ENCODE peak calls at places on chromosomes 4 and X, in five cellular contexts. M is OCI-LY7; E is heart right ventricle; P is GM13977; S is CD4-positive, CD25-positive, alpha-beta regulatory T cell. O is an unnamed sample.

GRCh38 chr4:140691369-140691768 is 64.8 kb downstream of the TBC1D9 start:
- DNase-seq in M (no peak), E (no peak), P (no peak), S (no peak), O (no peak)

GRCh38 chr4:168098257-168098717 is 6.0 kb downstream of the ANXA10 start:
- DNase-seq in M (no peak), E (no peak), P (no peak), S (no peak), O (no peak)

GRCh38 chrX:108347800-108348199 is 90.4 kb downstream of the COL4A6 start:
- DNase-seq in M (no peak), E (no peak), P (no peak), S (no peak), O (no peak)

GRCh38 chr4:2365054-2365912 is 53.2 kb downstream of the ZFYVE28 start:
- DNase-seq in M (no peak), E (no peak), P (no peak), S (peak), O (no peak)

GRCh38 chr4:128249787-128250668 is 37.6 kb downstream of the PGRMC2 start:
- DNase-seq in M (peak), E (no peak), P (no peak), S (no peak), O (no peak)

GRCh38 chr4:71691416-71692073 is 92.3 kb downstream of the GC start:
- DNase-seq in M (no peak), E (no peak), P (no peak), S (no peak), O (no peak)

GRCh38 chrX:134654398-134655012 is 3.8 kb downstream of the PLAC1 start:
- DNase-seq in M (no peak), E (no peak), P (no peak), S (no peak), O (no peak)

GRCh38 chr4:120841580-120841979 is 80.9 kb downstream of the PRDM5 start:
- DNase-seq in M (no peak), E (no peak), P (no peak), S (no peak), O (no peak)

GRCh38 chr4:185201983-185202962 is 1.5 kb downstream of the CFAP97 start:
- DNase-seq in M (peak), E (no peak), P (no peak), S (peak), O (no peak)

GRCh38 chrX:155544886-155545285 is 67.9 kb downstream of the TMLHE start:
- DNase-seq in M (no peak), E (no peak), P (no peak), S (no peak), O (no peak)

GRCh38 chr4:2852481-2852881 is 8.8 kb downstream of the ADD1 start:
- DNase-seq in M (peak), E (peak), P (no peak), S (peak), O (no peak)

GRCh38 chr4:181043486-181043885 is 1199.7 kb upstream of the TENM3 start:
- DNase-seq in M (no peak), E (no peak), P (no peak), S (no peak), O (no peak)

GRCh38 chrX:88135735-88136134 is 611.3 kb upstream of the CPXCR1 start:
- DNase-seq in M (no peak), E (no peak), P (no peak), S (no peak), O (no peak)

GRCh38 chr4:628346-628745 is 3.0 kb downstream of the PDE6B start:
- DNase-seq in M (no peak), E (no peak), P (no peak), S (no peak), O (no peak)

GRCh38 chrX:57900961-57901360 is 9.3 kb downstream of the ZXDA start:
- DNase-seq in M (no peak), E (peak), P (no peak), S (no peak), O (no peak)

GRCh38 chrX:97539970-97540519 is 656.3 kb downstream of the RPA4 start:
- DNase-seq in M (no peak), E (no peak), P (no peak), S (no peak), O (no peak)

GRCh38 chr4:1290165-1290977 is 680 bp downstream of the MAEA start:
- DNase-seq in M (peak), E (no peak), P (peak), S (no peak), O (peak)

GRCh38 chrX:63658920-63659319 is 126.1 kb downstream of the ARHGEF9 start:
- DNase-seq in M (no peak), E (peak), P (no peak), S (no peak), O (no peak)

GRCh38 chr4:8238515-8239053 is 31.0 kb upstream of the HTRA3 start:
- DNase-seq in M (peak), E (no peak), P (peak), S (no peak), O (no peak)

GRCh38 chr4:75549019-75549418 is 6.8 kb upstream of the ODAPH start:
- DNase-seq in M (no peak), E (no peak), P (no peak), S (no peak), O (no peak)

GRCh38 chr4:140903522-140903928 is 147.3 kb upstream of the TBC1D9 start:
- DNase-seq in M (no peak), E (no peak), P (no peak), S (no peak), O (no peak)

GRCh38 chrX:38055170-38055847 is 49.0 kb downstream of the SYTL5 start:
- DNase-seq in M (no peak), E (no peak), P (no peak), S (no peak), O (peak)

GRCh38 chr4:139769355-139769754 is 103.7 kb downstream of the MGST2 start:
- DNase-seq in M (no peak), E (no peak), P (no peak), S (no peak), O (no peak)

GRCh38 chrX:87664381-87664780 is 146.8 kb downstream of the KLHL4 start:
- DNase-seq in M (peak), E (no peak), P (peak), S (no peak), O (no peak)

GRCh38 chr4:1239949-1240305 is 9.0 kb downstream of the CTBP1 start:
- DNase-seq in M (no peak), E (no peak), P (no peak), S (no peak), O (no peak)

GRCh38 chr4:87053064-87053693 is 118.4 kb downstream of the AFF1 start:
- DNase-seq in M (no peak), E (no peak), P (no peak), S (no peak), O (no peak)

GRCh38 chr4:4560136-4560535 is 18.3 kb upstream of the STX18 start:
- DNase-seq in M (no peak), E (no peak), P (no peak), S (no peak), O (no peak)

GRCh38 chr4:7255488-7255881 is 63.1 kb downstream of the SORCS2 start:
- DNase-seq in M (no peak), E (no peak), P (no peak), S (no peak), O (no peak)

GRCh38 chr4:76074468-76074867 is at the start of gene ART3:
- DNase-seq in M (no peak), E (peak), P (no peak), S (no peak), O (no peak)

GRCh38 chr4:2798399-2799301 is 5.8 kb downstream of the SH3BP2 start:
- DNase-seq in M (peak), E (peak), P (peak), S (peak), O (peak)

GRCh38 chr4:123977623-123978022 is 581.0 kb downstream of the SPRY1 start:
- DNase-seq in M (no peak), E (no peak), P (no peak), S (no peak), O (no peak)

GRCh38 chr4:176193898-176194297 is 1.5 kb downstream of the SPATA4 start:
- DNase-seq in M (no peak), E (no peak), P (no peak), S (no peak), O (no peak)

O was measured in body of pancreas.